ENCODE peak calls at places on chromosomes 13 and 19, in four cellular contexts. One of them, this sample, is unnamed.

GRCh38 chr13:35917252-35917941 is 213.8 kb downstream of the DCLK1 start:
- DNase-seq in body of pancreas: no peak
- DNase-seq in stomach: no peak
- DNase-seq in uterus: no peak
- DNase-seq in this sample: no peak

GRCh38 chr19:18763674-18764590 is 27.2 kb downstream of the COMP start:
- DNase-seq in body of pancreas: no peak
- DNase-seq in stomach: no peak
- DNase-seq in uterus: no peak
- DNase-seq in this sample: peak; percentile 77

GRCh38 chr13:32878172-32878571 is 138.1 kb upstream of the KL start:
- DNase-seq in body of pancreas: no peak
- DNase-seq in stomach: no peak
- DNase-seq in uterus: no peak
- DNase-seq in this sample: no peak

GRCh38 chr13:33017410-33017929 is 1.2 kb downstream of the KL start:
- DNase-seq in body of pancreas: peak; percentile 15
- DNase-seq in stomach: peak; percentile 59
- DNase-seq in uterus: peak; percentile 41
- DNase-seq in this sample: peak; percentile 34

GRCh38 chr13:78589206-78589605 is 14.1 kb downstream of the POU4F1 start:
- DNase-seq in body of pancreas: no peak
- DNase-seq in stomach: no peak
- DNase-seq in uterus: no peak
- DNase-seq in this sample: peak; percentile 50

GRCh38 chr13:49563513-49563912 is 21.8 kb downstream of the RCBTB1 start:
- DNase-seq in body of pancreas: no peak
- DNase-seq in stomach: no peak
- DNase-seq in uterus: no peak
- DNase-seq in this sample: no peak

GRCh38 chr19:45567609-45568008 is 17.0 kb downstream of the OPA3 start:
- DNase-seq in body of pancreas: no peak
- DNase-seq in stomach: no peak
- DNase-seq in uterus: no peak
- DNase-seq in this sample: no peak

GRCh38 chr19:7699422-7700127 is 2.4 kb downstream of the FCER2 start:
- DNase-seq in body of pancreas: no peak
- DNase-seq in stomach: no peak
- DNase-seq in uterus: no peak
- DNase-seq in this sample: peak; percentile 58

GRCh38 chr13:85586422-85586831 is 212.8 kb downstream of the SLITRK6 start:
- DNase-seq in body of pancreas: no peak
- DNase-seq in stomach: no peak
- DNase-seq in uterus: no peak
- DNase-seq in this sample: no peak

GRCh38 chr13:110308377-110309158 is 1.5 kb downstream of the COL4A2 start:
- DNase-seq in body of pancreas: peak; percentile 46
- DNase-seq in stomach: no peak
- DNase-seq in uterus: peak; percentile 73
- DNase-seq in this sample: no peak

GRCh38 chr13:19155321-19155861 is 26.2 kb downstream of the TUBA3C start:
- DNase-seq in body of pancreas: no peak
- DNase-seq in stomach: peak; percentile 23
- DNase-seq in uterus: no peak
- DNase-seq in this sample: no peak

GRCh38 chr19:41945135-41945766 is 13.9 kb downstream of the RABAC1 start:
- DNase-seq in body of pancreas: no peak
- DNase-seq in stomach: peak; percentile 61
- DNase-seq in uterus: no peak
- DNase-seq in this sample: no peak

GRCh38 chr19:17076539-17076919 is 952 bp downstream of the MYO9B start:
- DNase-seq in body of pancreas: peak; percentile 23
- DNase-seq in stomach: no peak
- DNase-seq in uterus: no peak
- DNase-seq in this sample: peak; percentile 44

GRCh38 chr19:18657590-18658365 is 20.9 kb downstream of the KLHL26 start:
- DNase-seq in body of pancreas: peak; percentile 49
- DNase-seq in stomach: no peak
- DNase-seq in uterus: peak; percentile 80
- DNase-seq in this sample: no peak

GRCh38 chr13:49649244-49649962 is 21.1 kb downstream of the ARL11 start:
- DNase-seq in body of pancreas: no peak
- DNase-seq in stomach: no peak
- DNase-seq in uterus: no peak
- DNase-seq in this sample: no peak

GRCh38 chr13:71619096-71619495 is 247.9 kb downstream of the DACH1 start:
- DNase-seq in body of pancreas: no peak
- DNase-seq in stomach: no peak
- DNase-seq in uterus: no peak
- DNase-seq in this sample: no peak

GRCh38 chr19:51740356-51740755 is 11.3 kb downstream of the FPR1 start:
- DNase-seq in body of pancreas: no peak
- DNase-seq in stomach: no peak
- DNase-seq in uterus: no peak
- DNase-seq in this sample: no peak

GRCh38 chr19:35159606-35160005 is 5.1 kb downstream of the FXYD5 start:
- DNase-seq in body of pancreas: no peak
- DNase-seq in stomach: no peak
- DNase-seq in uterus: no peak
- DNase-seq in this sample: no peak

GRCh38 chr19:33818426-33818825 is 21.8 kb downstream of the KCTD15 start:
- DNase-seq in body of pancreas: no peak
- DNase-seq in stomach: peak; percentile 8
- DNase-seq in uterus: no peak
- DNase-seq in this sample: no peak

GRCh38 chr13:33953781-33954180 is 135.8 kb downstream of the RFC3 start:
- DNase-seq in body of pancreas: no peak
- DNase-seq in stomach: no peak
- DNase-seq in uterus: no peak
- DNase-seq in this sample: no peak

GRCh38 chr19:50322234-50322633 is 6.9 kb downstream of the KCNC3 start:
- DNase-seq in body of pancreas: no peak
- DNase-seq in stomach: no peak
- DNase-seq in uterus: no peak
- DNase-seq in this sample: no peak

GRCh38 chr19:35044317-35045117 is 3.0 kb downstream of the HPN start:
- DNase-seq in body of pancreas: peak; percentile 65
- DNase-seq in stomach: peak; percentile 68
- DNase-seq in uterus: no peak
- DNase-seq in this sample: peak; percentile 68

GRCh38 chr13:30829788-30830637 is 76.1 kb upstream of the MEDAG start:
- DNase-seq in body of pancreas: no peak
- DNase-seq in stomach: no peak
- DNase-seq in uterus: no peak
- DNase-seq in this sample: no peak

GRCh38 chr19:18417250-18418033 is 1.8 kb upstream of the SSBP4 start:
- DNase-seq in body of pancreas: peak; percentile 63
- DNase-seq in stomach: no peak
- DNase-seq in uterus: peak; percentile 81
- DNase-seq in this sample: peak; percentile 66

GRCh38 chr19:30552593-30552992 is 180.4 kb downstream of the ZNF536 start:
- DNase-seq in body of pancreas: no peak
- DNase-seq in stomach: no peak
- DNase-seq in uterus: no peak
- DNase-seq in this sample: no peak

GRCh38 chr19:3162418-3163229 is 15.9 kb upstream of the S1PR4 start:
- DNase-seq in body of pancreas: no peak
- DNase-seq in stomach: no peak
- DNase-seq in uterus: no peak
- DNase-seq in this sample: no peak

GRCh38 chr13:32010137-32010536 is 21.4 kb upstream of the FRY start:
- DNase-seq in body of pancreas: no peak
- DNase-seq in stomach: no peak
- DNase-seq in uterus: no peak
- DNase-seq in this sample: no peak

GRCh38 chr13:36163809-36164308 is 32.7 kb upstream of the DCLK1 start:
- DNase-seq in body of pancreas: peak; percentile 83
- DNase-seq in stomach: peak; percentile 45
- DNase-seq in uterus: peak; percentile 33
- DNase-seq in this sample: no peak

GRCh38 chr13:113098163-113098732 is 7.3 kb upstream of the F7 start:
- DNase-seq in body of pancreas: no peak
- DNase-seq in stomach: no peak
- DNase-seq in uterus: no peak
- DNase-seq in this sample: no peak

GRCh38 chr13:113096052-113096744 is 9.4 kb upstream of the F7 start:
- DNase-seq in body of pancreas: no peak
- DNase-seq in stomach: no peak
- DNase-seq in uterus: no peak
- DNase-seq in this sample: no peak

GRCh38 chr13:113097651-113098050 is 7.9 kb upstream of the F7 start:
- DNase-seq in body of pancreas: no peak
- DNase-seq in stomach: no peak
- DNase-seq in uterus: no peak
- DNase-seq in this sample: no peak

GRCh38 chr13:113096745-113097305 is 8.8 kb upstream of the F7 start:
- DNase-seq in body of pancreas: no peak
- DNase-seq in stomach: no peak
- DNase-seq in uterus: no peak
- DNase-seq in this sample: no peak

GRCh38 chr13:113099142-113099541 is 6.4 kb upstream of the F7 start:
- DNase-seq in body of pancreas: no peak
- DNase-seq in stomach: no peak
- DNase-seq in uterus: no peak
- DNase-seq in this sample: no peak
- TF ChIP-seq POLR2A in body of pancreas: no peak
- TF ChIP-seq POLR2A in stomach: no peak
- TF ChIP-seq POLR2A in uterus: no peak
- TF ChIP-seq POLR2A in this sample: no peak

GRCh38 chr13:113322043-113322461 is 25.0 kb downstream of the LAMP1 start:
- DNase-seq in body of pancreas: no peak
- DNase-seq in stomach: no peak
- DNase-seq in uterus: no peak
- DNase-seq in this sample: no peak
- TF ChIP-seq POLR2A in body of pancreas: no peak
- TF ChIP-seq POLR2A in stomach: no peak
- TF ChIP-seq POLR2A in uterus: no peak
- TF ChIP-seq POLR2A in this sample: no peak

DNA sequence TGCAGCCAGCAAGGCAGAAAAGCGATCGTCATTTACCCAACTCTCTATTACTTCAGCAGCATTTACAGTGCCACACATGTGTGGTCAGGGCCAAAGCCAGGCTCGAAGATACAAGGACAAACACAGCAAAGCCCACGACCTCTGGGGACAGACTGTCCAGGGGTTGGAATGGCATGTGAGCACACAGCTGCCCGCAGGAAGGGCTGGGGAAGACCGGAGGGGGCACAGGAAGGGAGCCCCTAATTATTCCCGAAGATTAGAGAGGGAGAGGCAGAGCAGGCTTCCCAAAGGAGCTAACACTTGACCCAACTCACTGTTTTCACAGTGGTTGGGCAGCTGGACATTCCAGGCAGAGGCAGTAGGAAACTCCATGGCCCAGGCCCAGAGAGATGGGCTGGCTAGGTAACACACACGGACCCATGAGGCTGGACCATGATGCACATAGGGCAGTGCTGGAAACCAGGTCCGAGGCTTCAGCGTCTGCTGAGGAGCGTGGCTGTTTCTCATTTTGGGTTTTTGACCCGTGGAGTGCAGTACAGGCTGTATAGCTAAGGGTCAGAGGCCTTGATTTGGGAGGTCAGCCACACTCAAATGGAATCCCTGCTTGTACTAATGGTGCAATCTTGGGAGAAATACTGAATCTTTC is 179.8 kb downstream of the FOXO1 start:
- DNase-seq in body of pancreas: no peak
- DNase-seq in stomach: no peak
- DNase-seq in uterus: no peak
- DNase-seq in this sample: no peak
- TF ChIP-seq POLR2A in body of pancreas: no peak
- TF ChIP-seq POLR2A in stomach: no peak
- TF ChIP-seq POLR2A in uterus: no peak
- TF ChIP-seq POLR2A in this sample: no peak

GRCh38 chr13:29594310-29594709 is 1.2 kb downstream of the SLC7A1 start:
- DNase-seq in body of pancreas: peak; percentile 68
- DNase-seq in stomach: peak; percentile 53
- DNase-seq in uterus: peak; percentile 52
- DNase-seq in this sample: peak; percentile 64
- TF ChIP-seq POLR2A in body of pancreas: peak; percentile 51
- TF ChIP-seq POLR2A in stomach: no peak
- TF ChIP-seq POLR2A in uterus: no peak
- TF ChIP-seq POLR2A in this sample: no peak

DNA sequence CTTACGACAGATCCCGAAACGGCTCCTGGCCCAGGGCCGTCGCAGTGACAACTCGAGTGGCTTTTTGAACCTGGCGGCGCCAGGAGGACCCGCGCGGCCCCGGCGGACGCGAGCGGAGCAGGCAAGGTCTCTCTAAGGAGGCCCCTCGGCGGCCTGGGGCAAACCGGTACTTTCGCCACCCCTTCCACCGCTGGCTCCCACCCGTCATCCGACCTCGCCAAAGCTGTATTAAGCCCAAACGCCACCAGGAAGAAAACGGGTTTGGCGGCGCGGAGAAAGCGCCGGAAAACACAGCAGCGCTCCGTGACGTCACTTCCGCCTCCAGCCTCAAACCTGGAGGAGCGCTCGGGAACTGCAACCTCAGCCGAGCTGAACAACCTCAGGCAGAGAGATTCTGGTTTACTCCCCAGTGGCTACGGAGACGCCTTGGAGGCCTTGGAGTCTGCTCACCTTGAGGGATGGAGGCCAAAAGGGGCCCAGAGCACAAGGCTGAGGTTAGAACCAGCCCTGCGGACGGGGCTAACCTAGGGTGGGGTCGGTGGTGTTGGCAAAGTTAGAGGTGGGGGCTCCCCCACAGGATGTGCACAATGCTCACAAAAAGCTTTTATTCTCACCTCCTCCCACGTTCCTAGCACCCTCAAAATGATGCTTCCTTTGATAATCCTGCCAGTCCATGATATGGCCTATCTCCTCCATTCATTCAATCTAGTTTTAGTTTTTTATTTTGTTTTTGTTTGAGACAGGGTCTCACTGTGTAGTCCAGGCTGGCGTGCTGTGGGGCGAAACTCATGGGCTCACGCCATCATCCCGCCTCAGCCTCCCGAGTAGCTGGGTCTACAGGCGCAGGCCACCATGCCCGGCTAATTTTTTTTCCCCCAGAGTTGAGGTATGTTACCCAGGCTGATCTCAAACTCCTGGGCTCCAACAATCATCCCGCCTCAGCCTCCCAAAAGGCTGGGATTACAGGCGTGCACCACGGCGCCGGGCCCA is at the start of gene ZNF266:
- DNase-seq in body of pancreas: peak; percentile 88
- DNase-seq in stomach: peak; percentile 91
- DNase-seq in uterus: peak; percentile 84
- DNase-seq in this sample: peak; percentile 95
- TF ChIP-seq POLR2A in body of pancreas: no peak
- TF ChIP-seq POLR2A in stomach: no peak
- TF ChIP-seq POLR2A in uterus: peak; percentile 29
- TF ChIP-seq POLR2A in this sample: peak; percentile 75

This sample was measured in erythroblast.